ENCODE peak calls at places on chromosomes 4 and X, in ten cellular contexts. One of them, this sample, is unnamed. For H3K4me1, the result is how much of the 10 kb centered on the place peaks cover.

GRCh38 chr4:46445689-46446339 is 55.9 kb upstream of the GABRA2 start:
- DNase-seq in cardiac muscle cell: no peak
- DNase-seq in mucosa of descending colon: no peak
- DNase-seq in upper lobe of right lung: no peak
- DNase-seq in left lung: no peak
- DNase-seq in transverse colon: no peak
- DNase-seq in H9: no peak
- DNase-seq in pancreas: no peak
- DNase-seq in A549: no peak
- DNase-seq in thoracic aorta: no peak
- DNase-seq in this sample: peak

GRCh38 chrX:38923451-38923969 is 122.3 kb downstream of the MID1IP1 start:
- DNase-seq in cardiac muscle cell: no peak
- DNase-seq in mucosa of descending colon: no peak
- DNase-seq in upper lobe of right lung: no peak
- DNase-seq in left lung: no peak
- DNase-seq in transverse colon: no peak
- DNase-seq in H9: no peak
- DNase-seq in pancreas: no peak
- DNase-seq in A549: no peak
- DNase-seq in thoracic aorta: no peak
- DNase-seq in this sample: no peak

GRCh38 chr4:168480991-168481588 is 798 bp upstream of the DDX60L start:
- DNase-seq in cardiac muscle cell: no peak
- DNase-seq in mucosa of descending colon: no peak
- DNase-seq in upper lobe of right lung: no peak
- DNase-seq in left lung: no peak
- DNase-seq in transverse colon: peak
- DNase-seq in H9: no peak
- DNase-seq in pancreas: no peak
- DNase-seq in A549: peak
- DNase-seq in thoracic aorta: no peak
- DNase-seq in this sample: peak

GRCh38 chr4:59553063-59553738 is 1646.9 kb upstream of the ADGRL3 start:
- DNase-seq in cardiac muscle cell: no peak
- DNase-seq in mucosa of descending colon: no peak
- DNase-seq in upper lobe of right lung: no peak
- DNase-seq in left lung: no peak
- DNase-seq in transverse colon: no peak
- DNase-seq in H9: no peak
- DNase-seq in pancreas: no peak
- DNase-seq in A549: peak
- DNase-seq in thoracic aorta: no peak
- DNase-seq in this sample: no peak

GRCh38 chr4:53015681-53016080 is 153.6 kb downstream of the RASL11B start:
- DNase-seq in cardiac muscle cell: peak
- DNase-seq in mucosa of descending colon: no peak
- DNase-seq in upper lobe of right lung: no peak
- DNase-seq in left lung: no peak
- DNase-seq in transverse colon: peak
- DNase-seq in H9: peak
- DNase-seq in pancreas: no peak
- DNase-seq in A549: peak
- DNase-seq in thoracic aorta: no peak
- DNase-seq in this sample: peak

GRCh38 chr4:4430492-4431195 is 43.7 kb downstream of the NSG1 start:
- DNase-seq in cardiac muscle cell: peak
- DNase-seq in mucosa of descending colon: no peak
- DNase-seq in upper lobe of right lung: no peak
- DNase-seq in left lung: no peak
- DNase-seq in transverse colon: no peak
- DNase-seq in H9: peak
- DNase-seq in pancreas: no peak
- DNase-seq in A549: peak
- DNase-seq in thoracic aorta: no peak
- DNase-seq in this sample: peak

GRCh38 chr4:6345866-6346265 is 76.2 kb downstream of the WFS1 start:
- DNase-seq in cardiac muscle cell: no peak
- DNase-seq in mucosa of descending colon: peak
- DNase-seq in upper lobe of right lung: no peak
- DNase-seq in left lung: peak
- DNase-seq in transverse colon: no peak
- DNase-seq in H9: no peak
- DNase-seq in pancreas: peak
- DNase-seq in A549: no peak
- DNase-seq in thoracic aorta: no peak
- DNase-seq in this sample: no peak

GRCh38 chr4:98363431-98363830 is 102.2 kb downstream of the RAP1GDS1 start:
- DNase-seq in cardiac muscle cell: no peak
- DNase-seq in mucosa of descending colon: no peak
- DNase-seq in upper lobe of right lung: no peak
- DNase-seq in left lung: no peak
- DNase-seq in transverse colon: no peak
- DNase-seq in H9: no peak
- DNase-seq in pancreas: no peak
- DNase-seq in A549: no peak
- DNase-seq in thoracic aorta: no peak
- DNase-seq in this sample: no peak

GRCh38 chr4:76993787-76994641 is 44.5 kb downstream of the SEPTIN11 start:
- DNase-seq in cardiac muscle cell: peak
- DNase-seq in mucosa of descending colon: no peak
- DNase-seq in upper lobe of right lung: no peak
- DNase-seq in left lung: no peak
- DNase-seq in transverse colon: no peak
- DNase-seq in H9: no peak
- DNase-seq in pancreas: no peak
- DNase-seq in A549: no peak
- DNase-seq in thoracic aorta: no peak
- DNase-seq in this sample: no peak

GRCh38 chr4:167023359-167023925 is 210.9 kb downstream of the SPOCK3 start:
- DNase-seq in cardiac muscle cell: no peak
- DNase-seq in mucosa of descending colon: no peak
- DNase-seq in upper lobe of right lung: no peak
- DNase-seq in left lung: no peak
- DNase-seq in transverse colon: no peak
- DNase-seq in H9: no peak
- DNase-seq in pancreas: no peak
- DNase-seq in A549: no peak
- DNase-seq in thoracic aorta: no peak
- DNase-seq in this sample: no peak

GRCh38 chr4:99723555-99724450 is 66.2 kb upstream of the C4orf54 start:
- DNase-seq in cardiac muscle cell: no peak
- DNase-seq in mucosa of descending colon: no peak
- DNase-seq in upper lobe of right lung: peak
- DNase-seq in left lung: peak
- DNase-seq in transverse colon: peak
- DNase-seq in H9: peak
- DNase-seq in pancreas: peak
- DNase-seq in A549: peak
- DNase-seq in thoracic aorta: peak
- DNase-seq in this sample: peak

GRCh38 chrX:107445146-107445545 is 4.3 kb upstream of the FRMPD3 start:
- DNase-seq in cardiac muscle cell: no peak
- DNase-seq in mucosa of descending colon: no peak
- DNase-seq in upper lobe of right lung: no peak
- DNase-seq in left lung: no peak
- DNase-seq in transverse colon: no peak
- DNase-seq in H9: no peak
- DNase-seq in pancreas: no peak
- DNase-seq in A549: no peak
- DNase-seq in thoracic aorta: no peak
- DNase-seq in this sample: no peak

GRCh38 chrX:153861733-153862300 is 24.2 kb downstream of the L1CAM start:
- DNase-seq in cardiac muscle cell: no peak
- DNase-seq in mucosa of descending colon: no peak
- DNase-seq in upper lobe of right lung: no peak
- DNase-seq in left lung: no peak
- DNase-seq in transverse colon: no peak
- DNase-seq in H9: no peak
- DNase-seq in pancreas: peak
- DNase-seq in A549: no peak
- DNase-seq in thoracic aorta: no peak
- DNase-seq in this sample: no peak

GRCh38 chr4:173556398-173557131 is 26.5 kb upstream of the HAND2 start:
- DNase-seq in cardiac muscle cell: no peak
- DNase-seq in mucosa of descending colon: no peak
- DNase-seq in upper lobe of right lung: no peak
- DNase-seq in left lung: no peak
- DNase-seq in transverse colon: no peak
- DNase-seq in H9: no peak
- DNase-seq in pancreas: no peak
- DNase-seq in A549: no peak
- DNase-seq in thoracic aorta: no peak
- DNase-seq in this sample: no peak

GRCh38 chrX:69287025-69287540 is 121.8 kb upstream of the PJA1 start:
- DNase-seq in cardiac muscle cell: peak
- DNase-seq in mucosa of descending colon: no peak
- DNase-seq in upper lobe of right lung: no peak
- DNase-seq in left lung: no peak
- DNase-seq in transverse colon: no peak
- DNase-seq in H9: no peak
- DNase-seq in pancreas: no peak
- DNase-seq in A549: no peak
- DNase-seq in thoracic aorta: no peak
- DNase-seq in this sample: no peak

GRCh38 chr4:67542076-67542475 is 3.2 kb downstream of the CENPC start:
- DNase-seq in cardiac muscle cell: no peak
- DNase-seq in mucosa of descending colon: no peak
- DNase-seq in upper lobe of right lung: no peak
- DNase-seq in left lung: no peak
- DNase-seq in transverse colon: no peak
- DNase-seq in H9: no peak
- DNase-seq in pancreas: no peak
- DNase-seq in A549: no peak
- DNase-seq in thoracic aorta: no peak
- DNase-seq in this sample: no peak

GRCh38 chr4:60611762-60612496 is 588.2 kb upstream of the ADGRL3 start:
- DNase-seq in cardiac muscle cell: no peak
- DNase-seq in mucosa of descending colon: no peak
- DNase-seq in upper lobe of right lung: no peak
- DNase-seq in left lung: no peak
- DNase-seq in transverse colon: no peak
- DNase-seq in H9: no peak
- DNase-seq in pancreas: no peak
- DNase-seq in A549: peak
- DNase-seq in thoracic aorta: no peak
- DNase-seq in this sample: peak

GRCh38 chr4:89290727-89291126 is 16.9 kb downstream of the GPRIN3 start:
- DNase-seq in cardiac muscle cell: no peak
- DNase-seq in mucosa of descending colon: no peak
- DNase-seq in upper lobe of right lung: no peak
- DNase-seq in left lung: no peak
- DNase-seq in transverse colon: no peak
- DNase-seq in H9: no peak
- DNase-seq in pancreas: no peak
- DNase-seq in A549: no peak
- DNase-seq in thoracic aorta: no peak
- DNase-seq in this sample: no peak
- H3K4me1 ChIP-seq in cardiac muscle cell: under half
- H3K4me1 ChIP-seq in mucosa of descending colon: under half
- H3K4me1 ChIP-seq in upper lobe of right lung: under half
- H3K4me1 ChIP-seq in left lung: under half
- H3K4me1 ChIP-seq in transverse colon: half or more
- H3K4me1 ChIP-seq in H9: under half
- H3K4me1 ChIP-seq in pancreas: under half
- H3K4me1 ChIP-seq in A549: half or more
- H3K4me1 ChIP-seq in thoracic aorta: under half
- H3K4me1 ChIP-seq in this sample: under half

GRCh38 chr4:2241410-2242353 is at the start of the genes HAUS3 and POLN:
- DNase-seq in cardiac muscle cell: peak
- DNase-seq in mucosa of descending colon: peak
- DNase-seq in upper lobe of right lung: peak
- DNase-seq in left lung: peak
- DNase-seq in transverse colon: peak
- DNase-seq in H9: peak
- DNase-seq in pancreas: peak
- DNase-seq in A549: peak
- DNase-seq in thoracic aorta: peak
- DNase-seq in this sample: peak
- H3K4me1 ChIP-seq in cardiac muscle cell: under half
- H3K4me1 ChIP-seq in mucosa of descending colon: under half
- H3K4me1 ChIP-seq in upper lobe of right lung: half or more
- H3K4me1 ChIP-seq in left lung: under half
- H3K4me1 ChIP-seq in transverse colon: half or more
- H3K4me1 ChIP-seq in H9: under half
- H3K4me1 ChIP-seq in pancreas: under half
- H3K4me1 ChIP-seq in A549: under half
- H3K4me1 ChIP-seq in thoracic aorta: under half
- H3K4me1 ChIP-seq in this sample: under half

DNA sequence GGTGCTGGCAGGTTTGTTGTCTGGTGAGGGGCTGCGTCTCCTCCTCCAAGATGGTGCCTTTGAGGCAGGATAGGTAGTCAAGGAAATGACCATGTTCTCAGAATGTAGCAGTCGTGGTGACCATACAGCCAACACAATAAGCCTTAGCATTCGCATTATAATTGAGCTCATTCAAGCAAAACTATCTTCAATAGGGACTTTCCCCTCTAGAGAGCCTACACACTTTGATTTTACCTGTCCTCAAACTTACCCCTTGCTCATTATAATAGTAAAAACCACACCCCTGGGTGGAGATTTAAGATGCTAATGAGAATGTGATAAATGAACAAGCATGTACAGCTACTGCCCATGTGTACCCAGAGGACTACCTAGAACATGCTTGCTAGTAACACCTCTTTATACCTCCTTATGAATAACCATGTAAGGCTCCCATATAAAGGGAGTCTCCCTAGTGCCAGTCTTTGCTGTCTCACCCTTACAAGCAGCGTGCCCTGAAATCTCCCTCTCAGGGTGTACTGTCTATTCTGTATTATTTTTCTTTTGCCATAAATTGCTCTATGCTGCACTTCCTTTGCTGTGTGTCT is 48.2 kb downstream of the FGFBP1 start:
- DNase-seq in cardiac muscle cell: no peak
- DNase-seq in mucosa of descending colon: no peak
- DNase-seq in upper lobe of right lung: no peak
- DNase-seq in left lung: no peak
- DNase-seq in transverse colon: no peak
- DNase-seq in H9: no peak
- DNase-seq in pancreas: no peak
- DNase-seq in A549: no peak
- DNase-seq in thoracic aorta: no peak
- DNase-seq in this sample: no peak
- H3K4me1 ChIP-seq in cardiac muscle cell: under half
- H3K4me1 ChIP-seq in mucosa of descending colon: under half
- H3K4me1 ChIP-seq in upper lobe of right lung: under half
- H3K4me1 ChIP-seq in left lung: under half
- H3K4me1 ChIP-seq in transverse colon: under half
- H3K4me1 ChIP-seq in H9: under half
- H3K4me1 ChIP-seq in pancreas: under half
- H3K4me1 ChIP-seq in A549: under half
- H3K4me1 ChIP-seq in thoracic aorta: under half
- H3K4me1 ChIP-seq in this sample: under half

DNA sequence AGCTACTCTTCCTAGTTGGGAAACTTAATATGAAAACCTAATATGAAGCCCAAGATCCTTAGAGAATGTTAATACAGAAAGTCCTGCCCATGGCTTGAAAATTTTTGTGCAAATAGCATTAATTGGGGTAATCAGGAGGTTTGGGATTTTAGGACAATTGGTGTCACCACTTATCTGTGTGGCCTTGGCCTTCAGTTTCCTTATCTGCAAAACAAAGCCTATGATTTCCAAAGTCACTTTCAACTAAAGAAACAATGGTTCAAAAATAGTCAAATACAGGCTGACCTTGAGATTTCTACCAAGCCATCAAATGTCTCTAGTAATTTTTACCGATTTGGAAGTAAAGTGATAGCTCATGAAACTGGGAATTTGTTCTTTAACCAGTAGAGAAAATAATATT is 40.2 kb upstream of the FAM9C start:
- DNase-seq in cardiac muscle cell: no peak
- DNase-seq in mucosa of descending colon: no peak
- DNase-seq in upper lobe of right lung: no peak
- DNase-seq in left lung: no peak
- DNase-seq in transverse colon: no peak
- DNase-seq in H9: no peak
- DNase-seq in pancreas: no peak
- DNase-seq in A549: no peak
- DNase-seq in thoracic aorta: no peak
- DNase-seq in this sample: no peak
- H3K4me1 ChIP-seq in cardiac muscle cell: under half
- H3K4me1 ChIP-seq in mucosa of descending colon: under half
- H3K4me1 ChIP-seq in upper lobe of right lung: under half
- H3K4me1 ChIP-seq in left lung: under half
- H3K4me1 ChIP-seq in transverse colon: under half
- H3K4me1 ChIP-seq in H9: under half
- H3K4me1 ChIP-seq in pancreas: under half
- H3K4me1 ChIP-seq in A549: under half
- H3K4me1 ChIP-seq in thoracic aorta: under half
- H3K4me1 ChIP-seq in this sample: under half

This sample was measured in fibroblast of lung.